ENCODE peak calls at places on chromosomes 16 and 17, in ten cellular contexts. A is cardiac muscle cell, F is suprapubic skin, E is RWPE1, O is stomach, B is dorsolateral prefrontal cortex, U is MCF 10A, K is mucosa of descending colon, P is colonic mucosa, H is heart left ventricle. N is an unnamed sample.

GRCh38 chr16:70433456-70434103 is 5.3 kb downstream of the ST3GAL2 start:
- DNase-seq in A (no peak), H (peak), O (no peak), B (no peak), U (peak), F (no peak), K (no peak), P (no peak), E (no peak), N (peak)

GRCh38 chr17:61007980-61008379 is 330.3 kb downstream of the BCAS3 start:
- DNase-seq in U (no peak), H (peak), K (peak), P (peak), O (peak), E (no peak), A (peak), F (no peak), B (no peak), N (no peak)

GRCh38 chr17:70420876-70421445 is 251.6 kb downstream of the KCNJ2 start:
- DNase-seq in F (no peak), A (no peak), P (no peak), K (no peak), U (no peak), B (no peak), E (no peak), H (no peak), O (no peak), N (peak)

GRCh38 chr17:44543213-44543904 is 13.9 kb upstream of the FZD2 start:
- DNase-seq in O (no peak), A (peak), P (no peak), K (no peak), E (peak), F (no peak), B (no peak), U (peak), H (no peak), N (peak)

GRCh38 chr17:63019138-63019873 is 53.3 kb downstream of the TANC2 start:
- DNase-seq in A (no peak), U (peak), B (no peak), P (no peak), F (no peak), K (no peak), E (no peak), H (no peak), O (no peak), N (peak)

GRCh38 chr17:44363613-44364159 is at the start of gene FAM171A2:
- DNase-seq in P (no peak), O (peak), A (peak), K (peak), H (peak), B (no peak), U (peak), F (peak), E (peak), N (peak)

GRCh38 chr16:9384141-9384540 is 292.7 kb downstream of the HAPSTR1 start:
- DNase-seq in F (no peak), B (no peak), E (no peak), K (no peak), H (no peak), U (no peak), A (no peak), P (no peak), O (no peak), N (no peak)

GRCh38 chr17:82217530-82218204 is 5.0 kb upstream of the CCDC57 start:
- DNase-seq in B (no peak), E (no peak), F (no peak), A (no peak), K (peak), O (peak), U (peak), H (peak), P (no peak), N (peak)

GRCh38 chr17:38727661-38728220 is 2.4 kb upstream of the CISD3 start:
- DNase-seq in F (no peak), E (no peak), H (no peak), B (no peak), K (no peak), U (no peak), O (no peak), P (no peak), A (no peak), N (peak)

GRCh38 chr17:70374496-70374895 is 205.2 kb downstream of the KCNJ2 start:
- DNase-seq in O (no peak), F (no peak), E (no peak), P (no peak), U (no peak), K (no peak), B (no peak), A (no peak), H (no peak), N (no peak)

GRCh38 chr16:50388491-50388890 is 19.7 kb upstream of the BRD7 start:
- DNase-seq in A (no peak), F (no peak), U (no peak), K (no peak), O (no peak), E (no peak), H (no peak), B (no peak), P (no peak), N (no peak)

GRCh38 chr17:4892499-4893221 is 6.7 kb upstream of the C17orf107 start:
- DNase-seq in O (no peak), K (no peak), H (no peak), P (no peak), B (no peak), E (no peak), F (no peak), U (no peak), A (no peak), N (no peak)

GRCh38 chr17:3950584-3950983 is 13.7 kb downstream of the ATP2A3 start:
- DNase-seq in F (no peak), K (no peak), B (no peak), U (no peak), H (no peak), O (no peak), E (no peak), P (no peak), A (no peak), N (no peak)

GRCh38 chr16:1674306-1674705 is 3.8 kb upstream of the JPT2 start:
- DNase-seq in E (no peak), O (no peak), U (no peak), P (no peak), B (no peak), F (no peak), K (no peak), H (no peak), A (no peak), N (no peak)

GRCh38 chr17:38428150-38428642 is at the start of gene ARHGAP23:
- DNase-seq in B (peak), E (peak), A (peak), U (peak), F (no peak), P (peak), O (peak), H (peak), K (peak), N (no peak)

GRCh38 chr17:30379303-30380105 is 777 bp downstream of the CPD start:
- DNase-seq in H (peak), K (peak), O (peak), E (no peak), B (peak), F (peak), A (peak), U (peak), P (peak), N (peak)

GRCh38 chr17:72122668-72123495 is 2.1 kb downstream of the SOX9 start:
- DNase-seq in F (peak), A (peak), U (no peak), H (no peak), O (peak), B (no peak), K (peak), E (peak), P (peak), N (peak)

GRCh38 chr17:33522623-33523022 is 229.5 kb upstream of the ASIC2 start:
- DNase-seq in H (no peak), O (no peak), U (no peak), A (no peak), B (no peak), K (no peak), P (no peak), E (no peak), F (no peak), N (no peak)

GRCh38 chr16:78478267-78478821 is 378.9 kb downstream of the WWOX start:
- DNase-seq in B (no peak), K (no peak), F (no peak), O (no peak), U (peak), P (no peak), E (no peak), H (no peak), A (no peak), N (peak)

GRCh38 chr17:49108318-49108717 is 24.3 kb upstream of the B4GALNT2 start:
- DNase-seq in K (no peak), U (peak), A (no peak), F (no peak), E (no peak), H (no peak), B (no peak), P (no peak), O (peak), N (peak)

GRCh38 chr16:535446-536405 is 8.2 kb downstream of the CAPN15 start:
- DNase-seq in U (peak), P (peak), A (no peak), E (peak), B (no peak), K (peak), F (peak), O (peak), H (no peak), N (peak)

GRCh38 chr17:2701996-2702741 is 9.4 kb downstream of the CLUH start:
- DNase-seq in O (no peak), F (peak), A (no peak), H (peak), B (no peak), U (no peak), P (no peak), K (peak), E (no peak), N (no peak)

GRCh38 chr17:50051082-50051576 is 4.8 kb upstream of the ITGA3 start:
- DNase-seq in A (no peak), E (peak), K (no peak), B (no peak), F (no peak), U (peak), P (no peak), H (no peak), O (peak), N (peak)

GRCh38 chr16:77213542-77214108 is 14.4 kb downstream of the SYCE1L start:
- DNase-seq in P (no peak), H (peak), B (no peak), F (no peak), E (peak), O (no peak), U (peak), K (no peak), A (no peak), N (peak)

GRCh38 chr17:14161419-14161818 is 75.2 kb downstream of the CDRT15 start:
- DNase-seq in U (no peak), B (no peak), P (no peak), F (no peak), O (no peak), E (no peak), A (no peak), H (no peak), K (no peak), N (no peak)

GRCh38 chr16:58196898-58197313 is 1.0 kb downstream of the CSNK2A2 start:
- DNase-seq in K (no peak), B (no peak), E (peak), H (peak), P (no peak), O (no peak), F (no peak), A (no peak), U (peak), N (peak)

GRCh38 chr17:37090941-37091340 is 142.2 kb downstream of the AATF start:
- DNase-seq in U (no peak), H (no peak), B (no peak), F (no peak), K (no peak), A (no peak), O (no peak), P (no peak), E (no peak), N (no peak)

GRCh38 chr17:37089998-37090397 is 141.2 kb downstream of the AATF start:
- DNase-seq in O (no peak), H (no peak), B (no peak), F (no peak), A (no peak), K (no peak), U (no peak), P (no peak), E (no peak), N (no peak)

GRCh38 chr17:37087683-37088082 is 138.9 kb downstream of the AATF start:
- DNase-seq in E (no peak), P (no peak), H (no peak), O (no peak), A (no peak), F (no peak), K (no peak), B (no peak), U (no peak), N (no peak)

GRCh38 chr17:37088459-37088858 is 139.7 kb downstream of the AATF start:
- DNase-seq in O (peak), H (no peak), K (no peak), U (no peak), P (no peak), B (no peak), F (no peak), A (no peak), E (peak), N (peak)

GRCh38 chr17:37088913-37089312 is 140.2 kb downstream of the AATF start:
- DNase-seq in O (no peak), F (no peak), K (no peak), U (no peak), H (no peak), B (peak), A (no peak), P (no peak), E (no peak), N (no peak)
- TF ChIP-seq CTCF in O (no peak), F (no peak), K (no peak), U (no peak), H (no peak), B (peak), A (no peak), P (no peak), E (no peak), N (peak)

DNA sequence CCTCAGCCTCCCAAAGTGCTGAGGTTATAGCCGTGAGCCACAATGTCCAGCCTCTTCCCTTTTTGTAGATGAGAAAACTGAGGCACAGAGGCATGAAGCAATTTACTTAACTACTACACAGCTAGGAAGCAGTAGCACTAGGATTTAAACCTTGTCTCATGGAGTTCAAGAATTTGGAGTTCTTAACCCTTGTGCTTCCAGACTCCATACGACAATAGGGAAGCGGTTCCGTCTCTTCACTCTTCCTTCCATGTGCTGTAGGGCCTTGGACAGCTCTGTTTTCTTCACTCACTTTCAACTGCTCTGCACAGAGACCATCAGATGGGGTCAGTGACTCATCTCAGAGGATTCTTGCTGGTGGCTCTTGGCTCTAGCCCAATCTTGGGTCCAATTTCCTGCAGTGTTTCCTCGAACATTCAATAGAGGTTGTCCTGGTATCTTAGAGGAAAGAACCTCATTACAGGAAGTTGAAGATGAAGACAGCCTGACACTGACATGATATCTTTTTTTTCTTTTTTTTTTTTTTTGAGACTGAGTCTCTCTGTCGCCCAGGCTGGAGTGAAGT is 19.3 kb downstream of the ITGAL start:
- DNase-seq in F (no peak), E (peak), H (peak), U (peak), B (no peak), K (no peak), A (no peak), P (no peak), O (no peak), N (peak)
- TF ChIP-seq CTCF in F (no peak), E (no peak), H (no peak), U (no peak), B (no peak), K (no peak), A (no peak), P (no peak), O (no peak), N (no peak)

DNA sequence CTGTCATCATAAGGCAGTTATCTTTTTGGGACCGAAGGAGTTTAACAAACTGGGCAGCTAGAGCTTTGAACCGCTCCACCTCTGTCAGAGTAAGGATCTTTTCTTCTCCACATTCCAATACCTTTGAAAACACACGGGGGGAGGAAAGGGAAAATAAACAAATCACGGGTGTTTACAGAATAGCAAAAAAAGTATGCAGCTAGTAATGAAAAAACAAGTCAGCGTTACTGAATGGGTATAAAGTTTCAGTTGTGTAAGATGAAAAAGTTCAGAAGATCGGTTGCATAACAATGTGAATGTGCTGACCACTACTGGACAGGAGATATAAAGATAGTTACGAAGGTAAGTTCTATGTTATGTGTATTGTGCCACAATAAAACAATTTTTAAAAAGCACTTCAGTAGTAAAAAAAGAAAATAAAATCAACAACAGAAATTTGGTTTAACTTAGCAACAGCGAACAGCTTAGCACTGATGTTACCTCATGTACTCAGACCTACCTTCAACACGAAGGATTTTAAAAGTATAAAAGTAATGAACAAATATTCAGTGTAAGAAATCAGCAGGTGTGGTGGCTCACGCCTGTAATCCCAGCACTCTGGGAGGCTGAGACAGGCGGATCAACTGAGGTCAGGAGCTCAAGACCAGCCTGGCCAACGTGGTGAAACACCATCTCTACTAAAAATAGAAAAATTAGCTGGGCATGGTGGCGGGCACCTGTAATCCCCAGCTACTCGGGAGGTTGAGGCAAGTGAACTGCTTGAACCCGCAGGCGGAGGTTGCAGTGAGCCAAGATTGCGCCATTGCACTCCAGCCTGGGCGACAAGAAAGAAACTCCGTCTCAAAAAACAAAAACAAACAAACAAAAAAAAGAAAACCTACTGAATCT is 34.3 kb downstream of the MARF1 start:
- DNase-seq in U (peak), B (no peak), F (no peak), O (no peak), E (no peak), A (no peak), H (no peak), K (no peak), P (no peak), N (no peak)
- TF ChIP-seq CTCF in U (no peak), B (no peak), F (no peak), O (no peak), E (no peak), A (peak), H (no peak), K (no peak), P (no peak), N (no peak)

GRCh38 chr17:74210191-74211140 is 2.9 kb upstream of the TTYH2 start:
- DNase-seq in U (peak), O (peak), K (peak), P (peak), A (peak), F (no peak), H (peak), B (peak), E (peak), N (peak)
- TF ChIP-seq CTCF in U (peak), O (peak), K (peak), P (peak), A (peak), F (peak), H (peak), B (peak), E (peak), N (peak)

GRCh38 chr17:57442914-57443571 is 186.7 kb downstream of the MSI2 start:
- DNase-seq in O (peak), P (no peak), E (peak), H (peak), A (peak), U (peak), B (no peak), K (peak), F (no peak), N (peak)

GRCh38 chr17:57441270-57441600 is 184.9 kb downstream of the MSI2 start:
- DNase-seq in F (no peak), B (no peak), A (no peak), U (no peak), H (no peak), E (no peak), O (no peak), P (no peak), K (no peak), N (no peak)

GRCh38 chr17:57442401-57442823 is 186.1 kb downstream of the MSI2 start:
- DNase-seq in F (no peak), K (no peak), A (no peak), U (peak), H (no peak), O (no peak), E (no peak), B (no peak), P (no peak), N (no peak)

GRCh38 chr17:57438031-57438731 is 181.9 kb downstream of the MSI2 start:
- DNase-seq in U (no peak), F (no peak), A (no peak), P (no peak), O (no peak), E (no peak), K (no peak), B (no peak), H (no peak), N (no peak)

DNA sequence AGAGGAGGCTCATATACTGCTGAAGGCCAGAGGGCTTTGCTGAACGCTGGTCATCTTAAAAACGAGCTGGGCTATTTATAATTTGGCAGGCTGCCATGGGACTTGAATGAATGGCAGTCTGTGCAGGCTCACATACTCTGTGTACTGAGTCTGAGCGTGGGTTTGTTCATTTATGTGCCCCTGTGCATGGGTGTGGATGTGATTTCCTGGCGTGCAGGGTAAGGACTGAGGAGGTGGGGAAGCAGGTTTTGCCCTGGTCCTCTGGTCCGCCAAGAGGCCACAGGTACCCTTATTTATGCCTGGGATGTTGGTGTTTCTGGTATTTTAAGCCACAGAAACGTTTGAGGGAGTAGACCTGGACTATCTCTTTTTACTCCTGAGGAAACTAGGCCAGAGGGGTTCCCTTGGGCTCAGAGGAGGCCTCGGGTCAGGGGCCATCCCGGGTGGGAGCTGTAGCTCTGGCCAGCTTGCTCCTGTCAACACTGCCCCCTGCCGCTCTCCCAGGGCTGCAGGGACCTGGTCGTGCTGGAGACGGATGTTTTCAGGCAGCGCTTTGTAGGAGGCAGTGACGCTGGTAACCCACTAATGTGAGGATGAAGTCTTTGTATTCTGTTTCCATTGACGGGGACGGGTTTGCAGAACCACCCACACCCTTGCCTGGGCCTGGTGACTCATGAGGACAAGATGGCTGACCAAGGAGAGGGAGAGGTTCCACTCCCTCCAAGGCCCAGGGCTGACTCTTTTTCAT is 184.4 kb downstream of the MSI2 start:
- DNase-seq in F (no peak), A (peak), K (peak), U (peak), B (peak), E (peak), H (peak), P (peak), O (peak), N (peak)
- TF ChIP-seq CTCF in F (no peak), A (peak), K (no peak), U (peak), B (peak), E (no peak), H (peak), P (no peak), O (peak), N (peak)

DNA sequence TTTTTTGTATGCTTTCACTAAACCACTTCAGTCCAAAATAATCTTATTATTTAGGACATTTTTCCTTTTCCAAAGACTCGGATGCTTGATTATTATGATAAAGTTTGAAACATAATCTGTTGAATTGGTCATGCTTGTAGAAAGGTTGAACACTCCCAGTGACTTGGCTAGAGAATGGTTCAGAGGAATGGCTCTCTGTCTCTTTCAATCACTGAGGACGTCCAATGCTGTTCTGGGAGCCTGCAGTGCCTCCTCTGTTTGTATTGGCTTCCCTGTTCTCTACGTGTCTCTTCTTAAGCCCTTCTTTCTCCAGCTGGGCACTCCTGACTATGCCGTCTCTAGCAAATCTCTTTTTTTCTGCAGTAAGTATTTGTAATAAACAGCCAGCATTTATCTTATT is 369.0 kb upstream of the DYNLRB2 start:
- DNase-seq in U (no peak), P (no peak), K (no peak), F (no peak), O (no peak), E (no peak), H (no peak), A (no peak), B (no peak), N (no peak)
- TF ChIP-seq CTCF in U (no peak), P (no peak), K (no peak), F (no peak), O (no peak), E (no peak), H (no peak), A (no peak), B (no peak), N (no peak)

N was measured in epithelial cell of esophagus.